ENCODE peak calls at places on chromosomes 7 and 10, in ten cellular contexts. One of them, this sample, is unnamed.

GRCh38 chr10:75911426-75911825 is 480.0 kb downstream of the LRMDA start:
- DNase-seq in kidney: no peak
- DNase-seq in heart right ventricle: no peak
- DNase-seq in endothelial cell: no peak
- DNase-seq in AG09319: no peak
- DNase-seq in OCI-LY7: no peak
- DNase-seq in lung: no peak
- DNase-seq in osteocyte: no peak
- DNase-seq in HFF-Myc: no peak
- DNase-seq in psoas muscle: no peak
- DNase-seq in this sample: no peak

GRCh38 chr10:130434446-130435385 is 298.5 kb downstream of the GLRX3 start:
- DNase-seq in kidney: no peak
- DNase-seq in heart right ventricle: no peak
- DNase-seq in endothelial cell: no peak
- DNase-seq in AG09319: no peak
- DNase-seq in OCI-LY7: no peak
- DNase-seq in lung: peak
- DNase-seq in osteocyte: peak
- DNase-seq in HFF-Myc: no peak
- DNase-seq in psoas muscle: no peak
- DNase-seq in this sample: no peak

GRCh38 chr10:132591166-132591971 is 53.8 kb downstream of the INPP5A start:
- DNase-seq in kidney: peak
- DNase-seq in heart right ventricle: peak
- DNase-seq in endothelial cell: no peak
- DNase-seq in AG09319: peak
- DNase-seq in OCI-LY7: no peak
- DNase-seq in lung: no peak
- DNase-seq in osteocyte: no peak
- DNase-seq in HFF-Myc: no peak
- DNase-seq in psoas muscle: peak
- DNase-seq in this sample: no peak

GRCh38 chr7:55561756-55562155 is 10.5 kb downstream of the VOPP1 start:
- DNase-seq in kidney: no peak
- DNase-seq in heart right ventricle: no peak
- DNase-seq in endothelial cell: no peak
- DNase-seq in AG09319: no peak
- DNase-seq in OCI-LY7: peak
- DNase-seq in lung: no peak
- DNase-seq in osteocyte: no peak
- DNase-seq in HFF-Myc: no peak
- DNase-seq in psoas muscle: no peak
- DNase-seq in this sample: no peak

GRCh38 chr7:44284881-44285541 is 40.4 kb downstream of the CAMK2B start:
- DNase-seq in kidney: peak
- DNase-seq in heart right ventricle: peak
- DNase-seq in endothelial cell: no peak
- DNase-seq in AG09319: no peak
- DNase-seq in OCI-LY7: no peak
- DNase-seq in lung: no peak
- DNase-seq in osteocyte: peak
- DNase-seq in HFF-Myc: no peak
- DNase-seq in psoas muscle: peak
- DNase-seq in this sample: peak

GRCh38 chr7:151304856-151305255 is 36.8 kb upstream of the NUB1 start:
- DNase-seq in kidney: no peak
- DNase-seq in heart right ventricle: no peak
- DNase-seq in endothelial cell: peak
- DNase-seq in AG09319: no peak
- DNase-seq in OCI-LY7: no peak
- DNase-seq in lung: no peak
- DNase-seq in osteocyte: no peak
- DNase-seq in HFF-Myc: no peak
- DNase-seq in psoas muscle: no peak
- DNase-seq in this sample: no peak

GRCh38 chr10:21183025-21183424 is 285.9 kb upstream of the NEBL start:
- DNase-seq in kidney: no peak
- DNase-seq in heart right ventricle: no peak
- DNase-seq in endothelial cell: no peak
- DNase-seq in AG09319: no peak
- DNase-seq in OCI-LY7: no peak
- DNase-seq in lung: no peak
- DNase-seq in osteocyte: no peak
- DNase-seq in HFF-Myc: no peak
- DNase-seq in psoas muscle: no peak
- DNase-seq in this sample: no peak

GRCh38 chr7:35536396-35536826 is 158.5 kb downstream of the HERPUD2 start:
- DNase-seq in kidney: no peak
- DNase-seq in heart right ventricle: no peak
- DNase-seq in endothelial cell: no peak
- DNase-seq in AG09319: no peak
- DNase-seq in OCI-LY7: no peak
- DNase-seq in lung: no peak
- DNase-seq in osteocyte: no peak
- DNase-seq in HFF-Myc: no peak
- DNase-seq in psoas muscle: no peak
- DNase-seq in this sample: no peak

GRCh38 chr10:127699311-127699710 is 37.7 kb upstream of the FOXI2 start:
- DNase-seq in kidney: no peak
- DNase-seq in heart right ventricle: no peak
- DNase-seq in endothelial cell: no peak
- DNase-seq in AG09319: no peak
- DNase-seq in OCI-LY7: no peak
- DNase-seq in lung: no peak
- DNase-seq in osteocyte: no peak
- DNase-seq in HFF-Myc: no peak
- DNase-seq in psoas muscle: no peak
- DNase-seq in this sample: no peak

GRCh38 chr10:127690176-127690575 is 46.8 kb upstream of the FOXI2 start:
- DNase-seq in kidney: no peak
- DNase-seq in heart right ventricle: no peak
- DNase-seq in endothelial cell: no peak
- DNase-seq in AG09319: no peak
- DNase-seq in OCI-LY7: no peak
- DNase-seq in lung: no peak
- DNase-seq in osteocyte: no peak
- DNase-seq in HFF-Myc: no peak
- DNase-seq in psoas muscle: no peak
- DNase-seq in this sample: no peak

GRCh38 chr10:127695431-127695830 is 41.6 kb upstream of the FOXI2 start:
- DNase-seq in kidney: no peak
- DNase-seq in heart right ventricle: no peak
- DNase-seq in endothelial cell: no peak
- DNase-seq in AG09319: no peak
- DNase-seq in OCI-LY7: no peak
- DNase-seq in lung: no peak
- DNase-seq in osteocyte: no peak
- DNase-seq in HFF-Myc: no peak
- DNase-seq in psoas muscle: no peak
- DNase-seq in this sample: no peak

DNA sequence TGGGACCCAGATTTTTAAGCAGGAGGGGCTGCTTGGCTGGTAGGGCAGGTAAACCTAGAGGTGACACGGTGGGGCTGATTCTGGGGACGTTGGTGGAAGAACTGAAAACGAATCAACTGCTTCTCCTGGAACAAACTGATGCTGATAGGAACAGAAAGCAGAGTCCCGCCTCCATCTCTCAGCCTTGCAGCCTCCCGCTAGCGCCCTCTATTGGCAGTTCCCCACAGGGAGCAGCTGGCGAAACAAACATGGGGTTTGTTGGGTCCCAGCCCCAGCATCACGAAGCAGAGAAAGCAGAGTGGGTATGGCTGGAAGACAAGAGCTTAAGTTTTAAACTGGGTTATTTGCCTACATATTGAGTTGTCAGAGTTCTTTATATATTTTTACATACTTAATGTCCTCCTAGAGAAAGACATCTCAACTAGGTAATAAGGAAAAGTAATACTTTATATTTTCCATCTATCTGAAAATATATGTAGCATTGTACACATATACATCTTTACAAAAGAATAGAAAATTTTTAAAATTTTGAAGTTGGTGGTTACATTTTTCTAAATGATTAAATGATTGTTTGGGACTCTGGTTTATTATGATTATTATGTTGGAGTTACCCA is 42.3 kb upstream of the FOXI2 start:
- DNase-seq in kidney: no peak
- DNase-seq in heart right ventricle: no peak
- DNase-seq in endothelial cell: peak
- DNase-seq in AG09319: no peak
- DNase-seq in OCI-LY7: peak
- DNase-seq in lung: peak
- DNase-seq in osteocyte: no peak
- DNase-seq in HFF-Myc: no peak
- DNase-seq in psoas muscle: no peak
- DNase-seq in this sample: no peak
- TF ChIP-seq CTCF in kidney: peak
- TF ChIP-seq CTCF in heart right ventricle: peak
- TF ChIP-seq CTCF in endothelial cell: peak
- TF ChIP-seq CTCF in AG09319: no peak
- TF ChIP-seq CTCF in OCI-LY7: peak
- TF ChIP-seq CTCF in lung: no peak
- TF ChIP-seq CTCF in osteocyte: peak
- TF ChIP-seq CTCF in HFF-Myc: peak
- TF ChIP-seq CTCF in psoas muscle: no peak
- TF ChIP-seq CTCF in this sample: peak

DNA sequence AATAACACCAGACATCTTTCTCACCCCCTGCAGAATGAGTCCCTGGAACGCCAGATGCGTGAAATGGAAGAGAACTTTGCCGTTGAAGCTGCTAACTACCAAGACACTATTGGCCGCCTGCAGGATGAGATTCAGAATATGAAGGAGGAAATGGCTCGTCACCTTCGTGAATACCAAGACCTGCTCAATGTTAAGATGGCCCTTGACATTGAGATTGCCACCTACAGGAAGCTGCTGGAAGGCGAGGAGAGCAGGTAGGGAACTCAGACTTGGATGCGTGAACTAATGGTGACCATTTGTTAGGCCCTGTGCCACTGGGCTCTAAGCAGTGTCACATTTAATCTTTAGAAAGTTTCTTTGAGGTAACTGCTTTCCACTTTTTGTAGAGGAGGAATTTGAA is 7.1 kb downstream of the VIM start:
- DNase-seq in kidney: no peak
- DNase-seq in heart right ventricle: no peak
- DNase-seq in endothelial cell: no peak
- DNase-seq in AG09319: no peak
- DNase-seq in OCI-LY7: no peak
- DNase-seq in lung: no peak
- DNase-seq in osteocyte: no peak
- DNase-seq in HFF-Myc: no peak
- DNase-seq in psoas muscle: no peak
- DNase-seq in this sample: no peak
- TF ChIP-seq CTCF in kidney: no peak
- TF ChIP-seq CTCF in heart right ventricle: no peak
- TF ChIP-seq CTCF in endothelial cell: no peak
- TF ChIP-seq CTCF in AG09319: peak
- TF ChIP-seq CTCF in OCI-LY7: peak
- TF ChIP-seq CTCF in lung: no peak
- TF ChIP-seq CTCF in osteocyte: peak
- TF ChIP-seq CTCF in HFF-Myc: peak
- TF ChIP-seq CTCF in psoas muscle: no peak
- TF ChIP-seq CTCF in this sample: peak

DNA sequence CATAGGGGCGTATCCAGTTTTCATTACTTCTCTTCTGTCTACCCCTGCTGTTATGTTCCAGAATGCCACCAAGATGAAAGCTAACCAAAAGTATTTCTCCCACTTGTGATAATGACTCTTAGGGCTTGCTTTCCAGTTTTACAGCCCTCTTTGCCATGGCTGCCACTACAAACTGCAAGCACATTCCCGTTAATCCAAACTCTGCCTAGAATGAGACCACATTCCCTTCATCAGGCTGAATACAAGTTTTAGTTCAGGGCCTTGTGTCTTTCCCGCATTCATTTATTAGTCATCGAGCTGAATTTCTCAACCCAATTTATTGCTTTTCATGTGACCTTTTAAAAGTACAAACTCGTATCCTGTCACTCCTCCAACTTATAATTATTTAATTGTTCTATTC is 23.5 kb upstream of the CD36 start:
- DNase-seq in kidney: no peak
- DNase-seq in heart right ventricle: no peak
- DNase-seq in endothelial cell: no peak
- DNase-seq in AG09319: no peak
- DNase-seq in OCI-LY7: no peak
- DNase-seq in lung: no peak
- DNase-seq in osteocyte: no peak
- DNase-seq in HFF-Myc: no peak
- DNase-seq in psoas muscle: no peak
- DNase-seq in this sample: no peak
- TF ChIP-seq CTCF in kidney: no peak
- TF ChIP-seq CTCF in heart right ventricle: no peak
- TF ChIP-seq CTCF in endothelial cell: no peak
- TF ChIP-seq CTCF in AG09319: no peak
- TF ChIP-seq CTCF in OCI-LY7: no peak
- TF ChIP-seq CTCF in lung: no peak
- TF ChIP-seq CTCF in osteocyte: no peak
- TF ChIP-seq CTCF in HFF-Myc: no peak
- TF ChIP-seq CTCF in psoas muscle: no peak
- TF ChIP-seq CTCF in this sample: no peak

GRCh38 chr7:50822716-50823115 is 40.0 kb upstream of the GRB10 start:
- DNase-seq in kidney: no peak
- DNase-seq in heart right ventricle: no peak
- DNase-seq in endothelial cell: no peak
- DNase-seq in AG09319: no peak
- DNase-seq in OCI-LY7: no peak
- DNase-seq in lung: no peak
- DNase-seq in osteocyte: no peak
- DNase-seq in HFF-Myc: no peak
- DNase-seq in psoas muscle: no peak
- DNase-seq in this sample: no peak

GRCh38 chr7:50824882-50825281 is 42.2 kb upstream of the GRB10 start:
- DNase-seq in kidney: no peak
- DNase-seq in heart right ventricle: no peak
- DNase-seq in endothelial cell: no peak
- DNase-seq in AG09319: no peak
- DNase-seq in OCI-LY7: no peak
- DNase-seq in lung: no peak
- DNase-seq in osteocyte: no peak
- DNase-seq in HFF-Myc: no peak
- DNase-seq in psoas muscle: no peak
- DNase-seq in this sample: no peak

GRCh38 chr7:50828801-50829200 is 46.1 kb upstream of the GRB10 start:
- DNase-seq in kidney: no peak
- DNase-seq in heart right ventricle: no peak
- DNase-seq in endothelial cell: no peak
- DNase-seq in AG09319: no peak
- DNase-seq in OCI-LY7: no peak
- DNase-seq in lung: no peak
- DNase-seq in osteocyte: no peak
- DNase-seq in HFF-Myc: no peak
- DNase-seq in psoas muscle: no peak
- DNase-seq in this sample: no peak

GRCh38 chr7:50827281-50827680 is 44.6 kb upstream of the GRB10 start:
- DNase-seq in kidney: no peak
- DNase-seq in heart right ventricle: no peak
- DNase-seq in endothelial cell: no peak
- DNase-seq in AG09319: no peak
- DNase-seq in OCI-LY7: no peak
- DNase-seq in lung: no peak
- DNase-seq in osteocyte: no peak
- DNase-seq in HFF-Myc: no peak
- DNase-seq in psoas muscle: no peak
- DNase-seq in this sample: no peak

DNA sequence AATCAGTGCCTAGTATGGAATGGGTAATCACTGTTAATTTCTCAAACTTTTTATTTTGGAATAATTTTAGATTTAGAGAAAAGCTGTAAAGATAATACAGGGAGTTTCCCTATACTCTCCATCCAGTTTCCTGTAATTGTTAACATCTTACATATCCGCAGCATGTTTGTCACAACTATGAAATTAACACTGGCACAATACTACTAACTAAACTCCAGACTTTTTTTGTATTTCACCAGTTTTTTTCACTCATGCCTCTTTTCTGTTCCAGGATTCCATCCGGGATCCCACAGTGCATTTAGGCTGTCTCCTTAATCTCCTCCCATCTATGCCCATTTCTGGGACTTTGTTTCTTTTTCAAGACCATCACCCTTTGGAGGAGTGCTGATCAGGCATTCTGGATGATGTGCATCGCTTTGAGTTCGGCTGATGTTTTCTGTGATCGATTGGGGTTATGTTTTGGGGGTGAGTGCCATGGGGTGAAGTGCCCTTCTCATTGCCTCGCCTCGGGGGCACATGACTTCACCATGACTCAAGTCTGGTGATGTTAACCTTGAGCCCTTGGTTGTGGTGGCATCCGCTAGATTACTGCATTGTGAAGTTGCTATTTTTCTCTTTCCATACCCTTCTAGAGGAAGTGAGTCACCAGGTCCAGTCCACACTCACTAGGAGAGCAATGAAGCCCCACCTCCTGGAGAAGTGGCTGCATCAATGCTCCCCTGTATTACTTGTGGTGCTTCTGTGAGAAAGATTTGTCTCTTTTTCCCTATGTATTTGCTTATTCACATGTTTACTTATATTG is 43.9 kb upstream of the GRB10 start:
- DNase-seq in kidney: no peak
- DNase-seq in heart right ventricle: no peak
- DNase-seq in endothelial cell: no peak
- DNase-seq in AG09319: peak
- DNase-seq in OCI-LY7: no peak
- DNase-seq in lung: no peak
- DNase-seq in osteocyte: no peak
- DNase-seq in HFF-Myc: peak
- DNase-seq in psoas muscle: no peak
- DNase-seq in this sample: no peak
- TF ChIP-seq CTCF in kidney: no peak
- TF ChIP-seq CTCF in heart right ventricle: no peak
- TF ChIP-seq CTCF in endothelial cell: no peak
- TF ChIP-seq CTCF in AG09319: no peak
- TF ChIP-seq CTCF in OCI-LY7: no peak
- TF ChIP-seq CTCF in lung: no peak
- TF ChIP-seq CTCF in osteocyte: no peak
- TF ChIP-seq CTCF in HFF-Myc: peak
- TF ChIP-seq CTCF in psoas muscle: no peak
- TF ChIP-seq CTCF in this sample: peak

This sample was measured in chondrocyte.